ENCODE peak calls at places on chromosomes 7 and 10, in eight cellular contexts. One of them, this sample, is unnamed.

GRCh38 chr10:126561499-126562208 is 108.8 kb downstream of the C10orf90 start:
- DNase-seq in foreskin fibroblast: peak
- DNase-seq in GM06990: no peak
- DNase-seq in mammary epithelial cell: no peak
- DNase-seq in GM23338: peak
- DNase-seq in dorsolateral prefrontal cortex: peak
- DNase-seq in cardiac fibroblast: peak
- DNase-seq in PC-3: no peak
- DNase-seq in this sample: no peak

GRCh38 chr7:17020250-17020649 is 138.5 kb upstream of the AGR3 start:
- DNase-seq in foreskin fibroblast: peak
- DNase-seq in GM06990: no peak
- DNase-seq in mammary epithelial cell: no peak
- DNase-seq in GM23338: no peak
- DNase-seq in dorsolateral prefrontal cortex: no peak
- DNase-seq in cardiac fibroblast: no peak
- DNase-seq in PC-3: no peak
- DNase-seq in this sample: no peak

GRCh38 chr10:69217119-69217754 is 2.9 kb upstream of the HKDC1 start:
- DNase-seq in foreskin fibroblast: peak
- DNase-seq in GM06990: no peak
- DNase-seq in mammary epithelial cell: peak
- DNase-seq in GM23338: no peak
- DNase-seq in dorsolateral prefrontal cortex: no peak
- DNase-seq in cardiac fibroblast: peak
- DNase-seq in PC-3: peak
- DNase-seq in this sample: peak

GRCh38 chr7:155094636-155095035 is 24.5 kb downstream of the HTR5A start:
- DNase-seq in foreskin fibroblast: no peak
- DNase-seq in GM06990: no peak
- DNase-seq in mammary epithelial cell: no peak
- DNase-seq in GM23338: no peak
- DNase-seq in dorsolateral prefrontal cortex: no peak
- DNase-seq in cardiac fibroblast: no peak
- DNase-seq in PC-3: no peak
- DNase-seq in this sample: no peak

GRCh38 chr7:115276791-115277190 is 354.9 kb downstream of the MDFIC start:
- DNase-seq in foreskin fibroblast: no peak
- DNase-seq in GM06990: no peak
- DNase-seq in mammary epithelial cell: no peak
- DNase-seq in GM23338: no peak
- DNase-seq in dorsolateral prefrontal cortex: no peak
- DNase-seq in cardiac fibroblast: no peak
- DNase-seq in PC-3: no peak
- DNase-seq in this sample: no peak

GRCh38 chr7:112707655-112708054 is 82.5 kb downstream of the TMEM168 start:
- DNase-seq in foreskin fibroblast: no peak
- DNase-seq in GM06990: no peak
- DNase-seq in mammary epithelial cell: no peak
- DNase-seq in GM23338: no peak
- DNase-seq in dorsolateral prefrontal cortex: no peak
- DNase-seq in cardiac fibroblast: no peak
- DNase-seq in PC-3: no peak
- DNase-seq in this sample: no peak

GRCh38 chr7:15801041-15801440 is 114.6 kb upstream of the MEOX2 start:
- DNase-seq in foreskin fibroblast: peak
- DNase-seq in GM06990: no peak
- DNase-seq in mammary epithelial cell: no peak
- DNase-seq in GM23338: no peak
- DNase-seq in dorsolateral prefrontal cortex: no peak
- DNase-seq in cardiac fibroblast: no peak
- DNase-seq in PC-3: no peak
- DNase-seq in this sample: no peak

GRCh38 chr7:29449569-29450260 is 113.9 kb upstream of the PRR15 start:
- DNase-seq in foreskin fibroblast: no peak
- DNase-seq in GM06990: no peak
- DNase-seq in mammary epithelial cell: no peak
- DNase-seq in GM23338: no peak
- DNase-seq in dorsolateral prefrontal cortex: no peak
- DNase-seq in cardiac fibroblast: no peak
- DNase-seq in PC-3: peak
- DNase-seq in this sample: no peak

GRCh38 chr10:35172574-35172973 is 45.9 kb downstream of the CREM start:
- DNase-seq in foreskin fibroblast: peak
- DNase-seq in GM06990: no peak
- DNase-seq in mammary epithelial cell: no peak
- DNase-seq in GM23338: no peak
- DNase-seq in dorsolateral prefrontal cortex: no peak
- DNase-seq in cardiac fibroblast: peak
- DNase-seq in PC-3: no peak
- DNase-seq in this sample: peak

GRCh38 chr7:141356096-141356495 is 195.1 kb upstream of the AGK start:
- DNase-seq in foreskin fibroblast: no peak
- DNase-seq in GM06990: no peak
- DNase-seq in mammary epithelial cell: no peak
- DNase-seq in GM23338: no peak
- DNase-seq in dorsolateral prefrontal cortex: no peak
- DNase-seq in cardiac fibroblast: peak
- DNase-seq in PC-3: peak
- DNase-seq in this sample: no peak

GRCh38 chr10:63670291-63670898 is 149.2 kb downstream of the REEP3 start:
- DNase-seq in foreskin fibroblast: no peak
- DNase-seq in GM06990: no peak
- DNase-seq in mammary epithelial cell: no peak
- DNase-seq in GM23338: peak
- DNase-seq in dorsolateral prefrontal cortex: no peak
- DNase-seq in cardiac fibroblast: peak
- DNase-seq in PC-3: no peak
- DNase-seq in this sample: no peak

GRCh38 chr10:110684800-110685446 is 40.8 kb downstream of the RBM20 start:
- DNase-seq in foreskin fibroblast: peak
- DNase-seq in GM06990: no peak
- DNase-seq in mammary epithelial cell: no peak
- DNase-seq in GM23338: peak
- DNase-seq in dorsolateral prefrontal cortex: no peak
- DNase-seq in cardiac fibroblast: peak
- DNase-seq in PC-3: no peak
- DNase-seq in this sample: peak

GRCh38 chr10:110679633-110680472 is 35.7 kb downstream of the RBM20 start:
- DNase-seq in foreskin fibroblast: no peak
- DNase-seq in GM06990: no peak
- DNase-seq in mammary epithelial cell: no peak
- DNase-seq in GM23338: no peak
- DNase-seq in dorsolateral prefrontal cortex: no peak
- DNase-seq in cardiac fibroblast: no peak
- DNase-seq in PC-3: no peak
- DNase-seq in this sample: no peak

GRCh38 chr10:110682348-110682747 is 38.2 kb downstream of the RBM20 start:
- DNase-seq in foreskin fibroblast: no peak
- DNase-seq in GM06990: no peak
- DNase-seq in mammary epithelial cell: no peak
- DNase-seq in GM23338: no peak
- DNase-seq in dorsolateral prefrontal cortex: no peak
- DNase-seq in cardiac fibroblast: no peak
- DNase-seq in PC-3: no peak
- DNase-seq in this sample: no peak

GRCh38 chr10:110680473-110681020 is 36.4 kb downstream of the RBM20 start:
- DNase-seq in foreskin fibroblast: no peak
- DNase-seq in GM06990: no peak
- DNase-seq in mammary epithelial cell: peak
- DNase-seq in GM23338: no peak
- DNase-seq in dorsolateral prefrontal cortex: no peak
- DNase-seq in cardiac fibroblast: no peak
- DNase-seq in PC-3: no peak
- DNase-seq in this sample: no peak

DNA sequence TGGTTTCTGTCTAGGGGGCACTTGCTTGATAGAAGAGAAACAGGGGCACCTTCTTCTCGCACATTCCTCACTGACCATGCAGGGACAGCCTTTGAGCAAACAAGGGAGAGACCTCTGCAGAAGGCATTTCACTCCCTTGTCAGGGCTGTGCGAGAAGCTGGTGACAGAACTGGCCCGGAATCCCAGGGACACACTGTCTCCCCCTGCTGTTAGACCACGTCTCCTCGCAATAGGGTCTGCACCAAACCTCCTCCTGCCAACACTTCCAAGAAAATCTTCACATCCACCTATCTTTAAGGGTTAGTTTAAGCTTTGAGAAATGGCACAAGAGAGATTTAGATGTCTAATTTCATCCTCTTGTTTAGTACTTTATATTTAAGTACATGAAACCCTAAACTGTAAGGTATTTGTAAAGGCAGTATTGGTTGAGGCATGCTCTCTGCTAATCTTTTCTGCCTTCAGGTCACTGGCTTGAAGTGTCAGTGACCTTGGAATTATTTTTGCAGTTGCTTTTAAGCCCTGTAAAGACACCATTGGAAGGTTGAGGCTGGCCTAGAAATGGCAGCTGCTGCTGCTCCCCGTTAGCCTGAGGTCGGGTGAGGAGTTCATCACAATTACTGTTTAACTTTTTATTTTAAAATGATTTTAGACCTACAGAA is 37.0 kb downstream of the RBM20 start:
- DNase-seq in foreskin fibroblast: peak
- DNase-seq in GM06990: no peak
- DNase-seq in mammary epithelial cell: no peak
- DNase-seq in GM23338: peak
- DNase-seq in dorsolateral prefrontal cortex: no peak
- DNase-seq in cardiac fibroblast: peak
- DNase-seq in PC-3: peak
- DNase-seq in this sample: peak
- TF ChIP-seq CTCF in foreskin fibroblast: peak
- TF ChIP-seq CTCF in GM06990: peak
- TF ChIP-seq CTCF in mammary epithelial cell: no peak
- TF ChIP-seq CTCF in GM23338: peak
- TF ChIP-seq CTCF in dorsolateral prefrontal cortex: peak
- TF ChIP-seq CTCF in cardiac fibroblast: peak
- TF ChIP-seq CTCF in PC-3: peak
- TF ChIP-seq CTCF in this sample: peak

GRCh38 chr10:31947144-31947926 is 18.7 kb upstream of the ARHGAP12 start:
- DNase-seq in foreskin fibroblast: peak
- DNase-seq in GM06990: no peak
- DNase-seq in mammary epithelial cell: peak
- DNase-seq in GM23338: no peak
- DNase-seq in dorsolateral prefrontal cortex: no peak
- DNase-seq in cardiac fibroblast: peak
- DNase-seq in PC-3: peak
- DNase-seq in this sample: peak
- H3K4me3 ChIP-seq in foreskin fibroblast: peak
- H3K4me3 ChIP-seq in GM06990: no peak
- H3K4me3 ChIP-seq in mammary epithelial cell: no peak
- H3K4me3 ChIP-seq in GM23338: no peak
- H3K4me3 ChIP-seq in dorsolateral prefrontal cortex: no peak
- H3K4me3 ChIP-seq in cardiac fibroblast: no peak
- H3K4me3 ChIP-seq in PC-3: peak
- H3K4me3 ChIP-seq in this sample: no peak

GRCh38 chr10:112875474-112876267 is 74.4 kb upstream of the TCF7L2 start:
- DNase-seq in foreskin fibroblast: peak
- DNase-seq in GM06990: no peak
- DNase-seq in mammary epithelial cell: peak
- DNase-seq in GM23338: no peak
- DNase-seq in dorsolateral prefrontal cortex: no peak
- DNase-seq in cardiac fibroblast: peak
- DNase-seq in PC-3: peak
- DNase-seq in this sample: peak
- TF ChIP-seq CTCF in foreskin fibroblast: no peak
- TF ChIP-seq CTCF in GM06990: no peak
- TF ChIP-seq CTCF in mammary epithelial cell: no peak
- TF ChIP-seq CTCF in GM23338: no peak
- TF ChIP-seq CTCF in dorsolateral prefrontal cortex: no peak
- TF ChIP-seq CTCF in cardiac fibroblast: no peak
- TF ChIP-seq CTCF in PC-3: no peak
- TF ChIP-seq CTCF in this sample: no peak

GRCh38 chr7:54546986-54547314 is 4.8 kb downstream of the VSTM2A start:
- DNase-seq in foreskin fibroblast: no peak
- DNase-seq in GM06990: no peak
- DNase-seq in mammary epithelial cell: no peak
- DNase-seq in GM23338: no peak
- DNase-seq in dorsolateral prefrontal cortex: no peak
- DNase-seq in cardiac fibroblast: no peak
- DNase-seq in PC-3: no peak
- DNase-seq in this sample: no peak
- H3K4me3 ChIP-seq in foreskin fibroblast: no peak
- H3K4me3 ChIP-seq in GM06990: no peak
- H3K4me3 ChIP-seq in mammary epithelial cell: peak
- H3K4me3 ChIP-seq in GM23338: peak
- H3K4me3 ChIP-seq in dorsolateral prefrontal cortex: peak
- H3K4me3 ChIP-seq in cardiac fibroblast: no peak
- H3K4me3 ChIP-seq in PC-3: peak
- H3K4me3 ChIP-seq in this sample: no peak